ENCODE peak calls at places on chromosomes 5 and 9, in six cellular contexts. One of them, this sample, is unnamed.

GRCh38 chr5:170638051-170638450 is 134.2 kb downstream of the KCNIP1 start:
- DNase-seq in Caco-2: peak; percentile 8
- DNase-seq in erythroblast: no peak
- DNase-seq in activated T-helper 1 cell treated with anti-CD3 and anti-CD28 coated beads, Interleukin-2, amount 50 U/mL, for 16 hours: no peak
- DNase-seq in EH: no peak
- DNase-seq in G401: no peak
- DNase-seq in this sample: no peak

GRCh38 chr5:42531611-42532010 is 108.4 kb downstream of the GHR start:
- DNase-seq in G401: no peak
- DNase-seq in activated T-helper 1 cell treated with anti-CD3 and anti-CD28 coated beads, Interleukin-2, amount 50 U/mL, for 16 hours: no peak
- DNase-seq in erythroblast: no peak
- DNase-seq in EH: no peak
- DNase-seq in Caco-2: no peak
- DNase-seq in this sample: no peak

GRCh38 chr5:172687983-172688734 is 47.1 kb downstream of the NEURL1B start:
- DNase-seq in activated T-helper 1 cell treated with anti-CD3 and anti-CD28 coated beads, Interleukin-2, amount 50 U/mL, for 16 hours: no peak
- DNase-seq in erythroblast: no peak
- DNase-seq in EH: no peak
- DNase-seq in Caco-2: no peak
- DNase-seq in G401: no peak
- DNase-seq in this sample: peak; percentile 50

GRCh38 chr9:87725356-87725899 is 491 bp upstream of the CTSL start:
- DNase-seq in EH: peak; percentile 39
- DNase-seq in Caco-2: no peak
- DNase-seq in G401: peak; percentile 76
- DNase-seq in activated T-helper 1 cell treated with anti-CD3 and anti-CD28 coated beads, Interleukin-2, amount 50 U/mL, for 16 hours: no peak
- DNase-seq in erythroblast: peak; percentile 82
- DNase-seq in this sample: no peak

GRCh38 chr5:68459500-68460139 is 244.1 kb downstream of the PIK3R1 start:
- DNase-seq in erythroblast: peak; percentile 61
- DNase-seq in activated T-helper 1 cell treated with anti-CD3 and anti-CD28 coated beads, Interleukin-2, amount 50 U/mL, for 16 hours: no peak
- DNase-seq in G401: no peak
- DNase-seq in Caco-2: no peak
- DNase-seq in EH: no peak
- DNase-seq in this sample: no peak

GRCh38 chr9:137372693-137373610 is 50.0 kb downstream of the EXD3 start:
- DNase-seq in Caco-2: peak; percentile 31
- DNase-seq in G401: no peak
- DNase-seq in activated T-helper 1 cell treated with anti-CD3 and anti-CD28 coated beads, Interleukin-2, amount 50 U/mL, for 16 hours: no peak
- DNase-seq in EH: no peak
- DNase-seq in erythroblast: no peak
- DNase-seq in this sample: peak; percentile 70

GRCh38 chr5:125058185-125058826 is 311.9 kb upstream of the ZNF608 start:
- DNase-seq in activated T-helper 1 cell treated with anti-CD3 and anti-CD28 coated beads, Interleukin-2, amount 50 U/mL, for 16 hours: no peak
- DNase-seq in EH: peak; percentile 84
- DNase-seq in G401: no peak
- DNase-seq in Caco-2: no peak
- DNase-seq in erythroblast: no peak
- DNase-seq in this sample: no peak

GRCh38 chr5:130335116-130335515 is 430.9 kb downstream of the CHSY3 start:
- DNase-seq in Caco-2: no peak
- DNase-seq in EH: peak; percentile 5
- DNase-seq in G401: no peak
- DNase-seq in activated T-helper 1 cell treated with anti-CD3 and anti-CD28 coated beads, Interleukin-2, amount 50 U/mL, for 16 hours: no peak
- DNase-seq in erythroblast: no peak
- DNase-seq in this sample: no peak

GRCh38 chr9:127007638-127008037 is 93.1 kb downstream of the RALGPS1 start:
- DNase-seq in erythroblast: no peak
- DNase-seq in activated T-helper 1 cell treated with anti-CD3 and anti-CD28 coated beads, Interleukin-2, amount 50 U/mL, for 16 hours: no peak
- DNase-seq in EH: no peak
- DNase-seq in G401: no peak
- DNase-seq in Caco-2: no peak
- DNase-seq in this sample: no peak

GRCh38 chr5:12330381-12330780 is 426.1 kb upstream of the CTNND2 start:
- DNase-seq in EH: no peak
- DNase-seq in erythroblast: no peak
- DNase-seq in Caco-2: no peak
- DNase-seq in G401: no peak
- DNase-seq in activated T-helper 1 cell treated with anti-CD3 and anti-CD28 coated beads, Interleukin-2, amount 50 U/mL, for 16 hours: no peak
- DNase-seq in this sample: no peak

GRCh38 chr5:14201325-14202061 is 58.4 kb downstream of the TRIO start:
- DNase-seq in activated T-helper 1 cell treated with anti-CD3 and anti-CD28 coated beads, Interleukin-2, amount 50 U/mL, for 16 hours: no peak
- DNase-seq in EH: peak; percentile 62
- DNase-seq in erythroblast: no peak
- DNase-seq in Caco-2: no peak
- DNase-seq in G401: no peak
- DNase-seq in this sample: no peak

GRCh38 chr5:61202213-61202612 is 39.9 kb upstream of the SMIM15 start:
- DNase-seq in EH: peak; percentile 66
- DNase-seq in Caco-2: no peak
- DNase-seq in erythroblast: no peak
- DNase-seq in G401: no peak
- DNase-seq in activated T-helper 1 cell treated with anti-CD3 and anti-CD28 coated beads, Interleukin-2, amount 50 U/mL, for 16 hours: no peak
- DNase-seq in this sample: no peak

GRCh38 chr5:14226554-14226953 is 83.4 kb downstream of the TRIO start:
- DNase-seq in activated T-helper 1 cell treated with anti-CD3 and anti-CD28 coated beads, Interleukin-2, amount 50 U/mL, for 16 hours: no peak
- DNase-seq in Caco-2: no peak
- DNase-seq in EH: no peak
- DNase-seq in erythroblast: no peak
- DNase-seq in G401: no peak
- DNase-seq in this sample: no peak

GRCh38 chr5:60551250-60551649 is 148.7 kb downstream of the DEPDC1B start:
- DNase-seq in G401: no peak
- DNase-seq in Caco-2: no peak
- DNase-seq in activated T-helper 1 cell treated with anti-CD3 and anti-CD28 coated beads, Interleukin-2, amount 50 U/mL, for 16 hours: no peak
- DNase-seq in erythroblast: no peak
- DNase-seq in EH: no peak
- DNase-seq in this sample: no peak

GRCh38 chr5:6273090-6273735 is 105.1 kb downstream of the MED10 start:
- DNase-seq in activated T-helper 1 cell treated with anti-CD3 and anti-CD28 coated beads, Interleukin-2, amount 50 U/mL, for 16 hours: no peak
- DNase-seq in G401: no peak
- DNase-seq in EH: no peak
- DNase-seq in erythroblast: no peak
- DNase-seq in Caco-2: no peak
- DNase-seq in this sample: no peak

GRCh38 chr5:143229896-143230675 is 173.4 kb downstream of the NR3C1 start:
- DNase-seq in activated T-helper 1 cell treated with anti-CD3 and anti-CD28 coated beads, Interleukin-2, amount 50 U/mL, for 16 hours: no peak
- DNase-seq in G401: peak; percentile 59
- DNase-seq in Caco-2: no peak
- DNase-seq in erythroblast: no peak
- DNase-seq in EH: peak; percentile 71
- DNase-seq in this sample: no peak

GRCh38 chr5:150272531-150272930 is 17.0 kb downstream of the CAMK2A start:
- DNase-seq in G401: peak; percentile 95
- DNase-seq in EH: peak; percentile 67
- DNase-seq in erythroblast: peak; percentile 5
- DNase-seq in Caco-2: peak; percentile 57
- DNase-seq in activated T-helper 1 cell treated with anti-CD3 and anti-CD28 coated beads, Interleukin-2, amount 50 U/mL, for 16 hours: no peak
- DNase-seq in this sample: no peak

GRCh38 chr5:1225081-1225480 is at the start of gene SLC6A18:
- DNase-seq in erythroblast: no peak
- DNase-seq in EH: no peak
- DNase-seq in G401: no peak
- DNase-seq in Caco-2: no peak
- DNase-seq in activated T-helper 1 cell treated with anti-CD3 and anti-CD28 coated beads, Interleukin-2, amount 50 U/mL, for 16 hours: no peak
- DNase-seq in this sample: no peak

GRCh38 chr9:87875839-87876545 is 6.7 kb upstream of the SPATA31E1 start:
- DNase-seq in activated T-helper 1 cell treated with anti-CD3 and anti-CD28 coated beads, Interleukin-2, amount 50 U/mL, for 16 hours: no peak
- DNase-seq in G401: no peak
- DNase-seq in erythroblast: no peak
- DNase-seq in Caco-2: no peak
- DNase-seq in EH: no peak
- DNase-seq in this sample: no peak

GRCh38 chr5:134289509-134290113 is 63.7 kb upstream of the PPP2CA start:
- DNase-seq in erythroblast: peak; percentile 89
- DNase-seq in activated T-helper 1 cell treated with anti-CD3 and anti-CD28 coated beads, Interleukin-2, amount 50 U/mL, for 16 hours: no peak
- DNase-seq in G401: peak; percentile 85
- DNase-seq in Caco-2: peak; percentile 72
- DNase-seq in EH: peak; percentile 81
- DNase-seq in this sample: no peak

GRCh38 chr5:110817437-110817836 is 78.6 kb downstream of the SLC25A46 start:
- DNase-seq in EH: no peak
- DNase-seq in activated T-helper 1 cell treated with anti-CD3 and anti-CD28 coated beads, Interleukin-2, amount 50 U/mL, for 16 hours: no peak
- DNase-seq in Caco-2: no peak
- DNase-seq in G401: no peak
- DNase-seq in erythroblast: no peak
- DNase-seq in this sample: no peak

GRCh38 chr9:77848897-77849296 is 182.7 kb downstream of the GNAQ start:
- DNase-seq in Caco-2: no peak
- DNase-seq in activated T-helper 1 cell treated with anti-CD3 and anti-CD28 coated beads, Interleukin-2, amount 50 U/mL, for 16 hours: no peak
- DNase-seq in erythroblast: no peak
- DNase-seq in EH: peak; percentile 92
- DNase-seq in G401: peak; percentile 11
- DNase-seq in this sample: peak; percentile 79

GRCh38 chr5:95921501-95921900 is 40.1 kb downstream of the ELL2 start:
- DNase-seq in G401: no peak
- DNase-seq in Caco-2: no peak
- DNase-seq in activated T-helper 1 cell treated with anti-CD3 and anti-CD28 coated beads, Interleukin-2, amount 50 U/mL, for 16 hours: no peak
- DNase-seq in erythroblast: no peak
- DNase-seq in EH: no peak
- DNase-seq in this sample: no peak

GRCh38 chr9:95504053-95504963 is 12.5 kb downstream of the PTCH1 start:
- DNase-seq in erythroblast: peak; percentile 12
- DNase-seq in activated T-helper 1 cell treated with anti-CD3 and anti-CD28 coated beads, Interleukin-2, amount 50 U/mL, for 16 hours: no peak
- DNase-seq in Caco-2: no peak
- DNase-seq in G401: peak; percentile 84
- DNase-seq in EH: peak; percentile 68
- DNase-seq in this sample: no peak

GRCh38 chr5:118069452-118069851 is 918.9 kb downstream of the DTWD2 start:
- DNase-seq in EH: no peak
- DNase-seq in erythroblast: no peak
- DNase-seq in activated T-helper 1 cell treated with anti-CD3 and anti-CD28 coated beads, Interleukin-2, amount 50 U/mL, for 16 hours: no peak
- DNase-seq in Caco-2: no peak
- DNase-seq in G401: peak; percentile 35
- DNase-seq in this sample: no peak

GRCh38 chr5:158133369-158133768 is 274.4 kb upstream of the CLINT1 start:
- DNase-seq in erythroblast: no peak
- DNase-seq in Caco-2: no peak
- DNase-seq in EH: peak; percentile 24
- DNase-seq in activated T-helper 1 cell treated with anti-CD3 and anti-CD28 coated beads, Interleukin-2, amount 50 U/mL, for 16 hours: no peak
- DNase-seq in G401: no peak
- DNase-seq in this sample: no peak

GRCh38 chr5:31845351-31845750 is 206.4 kb downstream of the PDZD2 start:
- DNase-seq in G401: no peak
- DNase-seq in Caco-2: no peak
- DNase-seq in activated T-helper 1 cell treated with anti-CD3 and anti-CD28 coated beads, Interleukin-2, amount 50 U/mL, for 16 hours: no peak
- DNase-seq in EH: peak; percentile 8
- DNase-seq in erythroblast: no peak
- DNase-seq in this sample: no peak

GRCh38 chr5:1131191-1131621 is 19.3 kb upstream of the SLC12A7 start:
- DNase-seq in G401: no peak
- DNase-seq in Caco-2: no peak
- DNase-seq in activated T-helper 1 cell treated with anti-CD3 and anti-CD28 coated beads, Interleukin-2, amount 50 U/mL, for 16 hours: no peak
- DNase-seq in EH: no peak
- DNase-seq in erythroblast: no peak
- DNase-seq in this sample: no peak

GRCh38 chr5:79785983-79786382 is 96.3 kb downstream of the CMYA5 start:
- DNase-seq in G401: no peak
- DNase-seq in erythroblast: peak; percentile 24
- DNase-seq in Caco-2: no peak
- DNase-seq in EH: no peak
- DNase-seq in activated T-helper 1 cell treated with anti-CD3 and anti-CD28 coated beads, Interleukin-2, amount 50 U/mL, for 16 hours: no peak
- DNase-seq in this sample: no peak

GRCh38 chr9:17134843-17135577 is at the start of gene CNTLN:
- DNase-seq in Caco-2: peak; percentile 91
- DNase-seq in erythroblast: peak; percentile 94
- DNase-seq in G401: peak; percentile 86
- DNase-seq in activated T-helper 1 cell treated with anti-CD3 and anti-CD28 coated beads, Interleukin-2, amount 50 U/mL, for 16 hours: no peak
- DNase-seq in EH: peak; percentile 90
- DNase-seq in this sample: peak; percentile 99

GRCh38 chr9:113631093-113631765 is 167.7 kb downstream of the RGS3 start:
- DNase-seq in Caco-2: no peak
- DNase-seq in activated T-helper 1 cell treated with anti-CD3 and anti-CD28 coated beads, Interleukin-2, amount 50 U/mL, for 16 hours: no peak
- DNase-seq in G401: no peak
- DNase-seq in EH: no peak
- DNase-seq in erythroblast: no peak
- DNase-seq in this sample: no peak

GRCh38 chr9:15144567-15145174 is 162.3 kb downstream of the TTC39B start:
- DNase-seq in erythroblast: no peak
- DNase-seq in EH: peak; percentile 21
- DNase-seq in Caco-2: no peak
- DNase-seq in G401: no peak
- DNase-seq in activated T-helper 1 cell treated with anti-CD3 and anti-CD28 coated beads, Interleukin-2, amount 50 U/mL, for 16 hours: no peak
- DNase-seq in this sample: no peak

GRCh38 chr9:99197987-99198386 is 23.8 kb downstream of the ALG2 start:
- DNase-seq in activated T-helper 1 cell treated with anti-CD3 and anti-CD28 coated beads, Interleukin-2, amount 50 U/mL, for 16 hours: no peak
- DNase-seq in EH: no peak
- DNase-seq in Caco-2: no peak
- DNase-seq in erythroblast: no peak
- DNase-seq in G401: peak; percentile 20
- DNase-seq in this sample: no peak

GRCh38 chr9:129273136-129273895 is 95.3 kb upstream of the IER5L start:
- DNase-seq in G401: no peak
- DNase-seq in EH: no peak
- DNase-seq in erythroblast: no peak
- DNase-seq in activated T-helper 1 cell treated with anti-CD3 and anti-CD28 coated beads, Interleukin-2, amount 50 U/mL, for 16 hours: no peak
- DNase-seq in Caco-2: peak; percentile 11
- DNase-seq in this sample: peak; percentile 19

GRCh38 chr9:126705311-126705766 is 91.6 kb downstream of the LMX1B start:
- DNase-seq in G401: peak; percentile 82
- DNase-seq in erythroblast: peak; percentile 77
- DNase-seq in activated T-helper 1 cell treated with anti-CD3 and anti-CD28 coated beads, Interleukin-2, amount 50 U/mL, for 16 hours: peak; percentile 74
- DNase-seq in Caco-2: peak; percentile 84
- DNase-seq in EH: peak; percentile 64
- DNase-seq in this sample: peak; percentile 81

GRCh38 chr9:117411547-117411946 is 3.3 kb downstream of the ASTN2 start:
- DNase-seq in G401: peak; percentile 78
- DNase-seq in Caco-2: no peak
- DNase-seq in erythroblast: peak; percentile 33
- DNase-seq in EH: peak; percentile 25
- DNase-seq in activated T-helper 1 cell treated with anti-CD3 and anti-CD28 coated beads, Interleukin-2, amount 50 U/mL, for 16 hours: no peak
- DNase-seq in this sample: no peak

GRCh38 chr5:59069438-59070079 is 486.7 kb downstream of the RAB3C start:
- DNase-seq in Caco-2: no peak
- DNase-seq in erythroblast: no peak
- DNase-seq in G401: peak; percentile 82
- DNase-seq in activated T-helper 1 cell treated with anti-CD3 and anti-CD28 coated beads, Interleukin-2, amount 50 U/mL, for 16 hours: no peak
- DNase-seq in EH: peak; percentile 91
- DNase-seq in this sample: no peak

GRCh38 chr9:93197670-93198069 is 13.7 kb downstream of the WNK2 start:
- DNase-seq in Caco-2: no peak
- DNase-seq in EH: no peak
- DNase-seq in G401: no peak
- DNase-seq in erythroblast: no peak
- DNase-seq in activated T-helper 1 cell treated with anti-CD3 and anti-CD28 coated beads, Interleukin-2, amount 50 U/mL, for 16 hours: no peak
- DNase-seq in this sample: peak; percentile 41

This sample was measured in aorta.